ENCODE peak calls at places on chromosomes 13 and 19, in nine cellular contexts. C is spleen, U is EL, L is cardiac muscle cell, S is NCI-H1417, V is ureter, W is brain microvascular endothelial cell, O is T-cell, P is activated T-cell treated with anti-CD3 and anti-CD28 coated beads for 48 hours. M is an unnamed sample.

GRCh38 chr19:44549507-44549906 is 20.0 kb upstream of the CEACAM20 start:
- DNase-seq in C (no peak), U (no peak), L (no peak), S (no peak), V (no peak), W (no peak), O (no peak), P (no peak), M (no peak)

GRCh38 chr19:45581576-45581975 is 3.0 kb downstream of the OPA3 start:
- DNase-seq in C (no peak), U (no peak), L (no peak), S (no peak), V (no peak), W (no peak), O (no peak), P (no peak), M (no peak)

GRCh38 chr13:79870766-79871165 is 389.8 kb downstream of the NDFIP2 start:
- DNase-seq in C (no peak), U (peak), L (no peak), S (no peak), V (no peak), W (no peak), O (no peak), P (no peak), M (no peak)

GRCh38 chr13:97142452-97142851 is 79.7 kb upstream of the MBNL2 start:
- DNase-seq in C (no peak), U (no peak), L (peak), S (no peak), V (no peak), W (peak), O (no peak), P (no peak), M (no peak)

GRCh38 chr13:38372818-38373217 is 23.2 kb downstream of the UFM1 start:
- DNase-seq in C (no peak), U (no peak), L (no peak), S (no peak), V (no peak), W (no peak), O (no peak), P (no peak), M (no peak)

GRCh38 chr13:100208596-100208995 is 119.7 kb downstream of the PCCA start:
- DNase-seq in C (no peak), U (no peak), L (no peak), S (no peak), V (no peak), W (no peak), O (no peak), P (no peak), M (no peak)

GRCh38 chr19:51131780-51132680 is 7.3 kb downstream of the SIGLEC9 start:
- DNase-seq in C (peak), U (no peak), L (peak), S (peak), V (no peak), W (peak), O (peak), P (no peak), M (no peak)

GRCh38 chr13:98143601-98144500 is 957 bp downstream of the FARP1 start:
- DNase-seq in C (peak), U (peak), L (peak), S (peak), V (no peak), W (no peak), O (no peak), P (no peak), M (no peak)

GRCh38 chr19:28577199-28577598 is 635.8 kb downstream of the UQCRFS1 start:
- DNase-seq in C (peak), U (no peak), L (no peak), S (no peak), V (no peak), W (no peak), O (no peak), P (no peak), M (no peak)

GRCh38 chr13:51559916-51560315 is 24.3 kb upstream of the WDFY2 start:
- DNase-seq in C (no peak), U (no peak), L (no peak), S (no peak), V (no peak), W (no peak), O (no peak), P (no peak), M (no peak)

GRCh38 chr13:91158015-91158390 is 189.5 kb upstream of the MIR17HG start:
- DNase-seq in C (no peak), U (no peak), L (no peak), S (no peak), V (no peak), W (no peak), O (no peak), P (no peak), M (no peak)

GRCh38 chr13:36837354-36838092 is 18.5 kb downstream of the RFXAP start:
- DNase-seq in C (no peak), U (no peak), L (peak), S (no peak), V (no peak), W (no peak), O (no peak), P (no peak), M (no peak)

GRCh38 chr13:99969934-99970760 is 1.4 kb downstream of the ZIC5 start:
- DNase-seq in C (no peak), U (no peak), L (peak), S (peak), V (peak), W (no peak), O (no peak), P (no peak), M (peak)

GRCh38 chr19:40231544-40232424 is 5.3 kb upstream of the CCNP start:
- DNase-seq in C (no peak), U (peak), L (peak), S (no peak), V (no peak), W (no peak), O (no peak), P (no peak), M (no peak)

GRCh38 chr19:5995606-5996005 is 17.7 kb upstream of the RANBP3 start:
- DNase-seq in C (no peak), U (no peak), L (no peak), S (no peak), V (no peak), W (no peak), O (no peak), P (no peak), M (no peak)

GRCh38 chr13:50580684-50581305 is 262.7 kb downstream of the DLEU7 start:
- DNase-seq in C (no peak), U (peak), L (peak), S (no peak), V (no peak), W (peak), O (no peak), P (no peak), M (no peak)

GRCh38 chr13:44307255-44307654 is 66.4 kb upstream of the SERP2 start:
- DNase-seq in C (no peak), U (no peak), L (no peak), S (no peak), V (no peak), W (no peak), O (no peak), P (no peak), M (no peak)

GRCh38 chr13:46087481-46087880 is 17.4 kb downstream of the CPB2 start:
- DNase-seq in C (no peak), U (no peak), L (no peak), S (no peak), V (no peak), W (no peak), O (no peak), P (no peak), M (no peak)

GRCh38 chr13:33052446-33052845 is 36.2 kb downstream of the KL start:
- DNase-seq in C (no peak), U (no peak), L (no peak), S (no peak), V (no peak), W (no peak), O (no peak), P (no peak), M (no peak)

GRCh38 chr13:66922444-66922843 is 307.7 kb downstream of the PCDH9 start:
- DNase-seq in C (no peak), U (no peak), L (no peak), S (peak), V (no peak), W (no peak), O (no peak), P (no peak), M (no peak)

GRCh38 chr13:39676315-39676876 is 20.9 kb downstream of the COG6 start:
- DNase-seq in C (no peak), U (peak), L (peak), S (peak), V (no peak), W (peak), O (peak), P (no peak), M (peak)

GRCh38 chr19:41255171-41255570 is 9.0 kb upstream of the HNRNPUL1 start:
- DNase-seq in C (no peak), U (no peak), L (no peak), S (no peak), V (no peak), W (no peak), O (no peak), P (no peak), M (no peak)

GRCh38 chr19:33703821-33704220 is 82.1 kb downstream of the CHST8 start:
- DNase-seq in C (peak), U (no peak), L (no peak), S (no peak), V (no peak), W (no peak), O (no peak), P (no peak), M (no peak)

GRCh38 chr19:49119411-49120324 is at the start of gene PPFIA3:
- DNase-seq in C (peak), U (peak), L (peak), S (peak), V (peak), W (peak), O (no peak), P (no peak), M (peak)

GRCh38 chr19:5951338-5951861 is 26.5 kb downstream of the RANBP3 start:
- DNase-seq in C (peak), U (no peak), L (no peak), S (peak), V (no peak), W (no peak), O (no peak), P (no peak), M (no peak)

GRCh38 chr13:94641432-94641941 is 39.8 kb downstream of the GPR180 start:
- DNase-seq in C (no peak), U (peak), L (no peak), S (peak), V (no peak), W (peak), O (no peak), P (no peak), M (peak)

GRCh38 chr13:32340917-32341316 is 25.6 kb downstream of the BRCA2 start:
- DNase-seq in C (no peak), U (no peak), L (no peak), S (no peak), V (no peak), W (no peak), O (no peak), P (no peak), M (no peak)

GRCh38 chr19:558770-559439 is 13.5 kb upstream of the BSG start:
- DNase-seq in C (no peak), U (no peak), L (no peak), S (no peak), V (no peak), W (no peak), O (no peak), P (no peak), M (no peak)

GRCh38 chr19:43318796-43319314 is 34.6 kb upstream of the CD177 start:
- DNase-seq in C (no peak), U (no peak), L (no peak), S (no peak), V (no peak), W (no peak), O (no peak), P (no peak), M (no peak)

GRCh38 chr13:73273737-73274136 is 214.9 kb downstream of the KLF5 start:
- DNase-seq in C (no peak), U (peak), L (peak), S (no peak), V (no peak), W (peak), O (no peak), P (no peak), M (no peak)

GRCh38 chr13:74064805-74065204 is 69.4 kb downstream of the KLF12 start:
- DNase-seq in C (no peak), U (peak), L (no peak), S (no peak), V (no peak), W (no peak), O (no peak), P (no peak), M (no peak)

GRCh38 chr13:99610702-99611289 is 109.5 kb downstream of the TM9SF2 start:
- DNase-seq in C (no peak), U (peak), L (no peak), S (peak), V (no peak), W (no peak), O (no peak), P (no peak), M (no peak)

GRCh38 chr13:71067164-71067815 is 799.7 kb downstream of the DACH1 start:
- DNase-seq in C (no peak), U (no peak), L (peak), S (peak), V (no peak), W (no peak), O (no peak), P (no peak), M (no peak)

GRCh38 chr13:113789167-113789566 is 30.1 kb downstream of the TMEM255B start:
- DNase-seq in C (no peak), U (no peak), L (no peak), S (no peak), V (no peak), W (no peak), O (no peak), P (no peak), M (no peak)

GRCh38 chr13:110432522-110432921 is 125.4 kb downstream of the COL4A2 start:
- DNase-seq in C (no peak), U (no peak), L (no peak), S (no peak), V (no peak), W (no peak), O (no peak), P (no peak), M (no peak)

GRCh38 chr19:512548-513365 is 5.5 kb downstream of the TPGS1 start:
- DNase-seq in C (peak), U (no peak), L (peak), S (peak), V (no peak), W (no peak), O (no peak), P (no peak), M (no peak)

GRCh38 chr19:4380254-4380727 is 20.1 kb downstream of the SH3GL1 start:
- DNase-seq in C (peak), U (no peak), L (no peak), S (no peak), V (no peak), W (no peak), O (peak), P (no peak), M (no peak)

GRCh38 chr13:41310963-41311606 is at the start of gene NAA16:
- DNase-seq in C (peak), U (peak), L (peak), S (peak), V (peak), W (peak), O (peak), P (peak), M (peak)

GRCh38 chr19:15402411-15403150 is 16.2 kb downstream of the AKAP8L start:
- DNase-seq in C (no peak), U (no peak), L (no peak), S (no peak), V (no peak), W (no peak), O (no peak), P (no peak), M (no peak)

M was measured in COR-L47.